ENCODE peak calls at places on chromosomes 5 and 9, in nine cellular contexts. X is IMR-90; E is epithelial cell of proximal tubule; V is CD4-positive, alpha-beta T cell; Q is A549; B is AG04450; S is B cell; Y is psoas muscle; F is RWPE1. Z is an unnamed sample.

GRCh38 chr9:126456802-126457547 is 130.3 kb downstream of the MVB12B start:
- DNase-seq in X (no peak), E (no peak), V (no peak), Q (no peak), B (no peak), S (no peak), Y (no peak), F (no peak), Z (no peak)

GRCh38 chr9:129693741-129694140 is 28.3 kb downstream of the PRRX2 start:
- DNase-seq in X (no peak), E (no peak), V (no peak), Q (no peak), B (no peak), S (no peak), Y (no peak), F (no peak), Z (no peak)

GRCh38 chr9:99353408-99353807 is 131.3 kb downstream of the SEC61B start:
- DNase-seq in X (peak), E (no peak), V (no peak), Q (no peak), B (peak), S (no peak), Y (peak), F (no peak), Z (no peak)

GRCh38 chr5:79986260-79986659 is 4.8 kb downstream of the MTX3 start:
- DNase-seq in X (no peak), E (no peak), V (no peak), Q (no peak), B (no peak), S (no peak), Y (no peak), F (no peak), Z (no peak)

GRCh38 chr9:1184146-1184545 is 134.0 kb downstream of the DMRT2 start:
- DNase-seq in X (no peak), E (no peak), V (no peak), Q (no peak), B (no peak), S (no peak), Y (no peak), F (no peak), Z (no peak)

GRCh38 chr5:36305571-36306326 is 4.0 kb upstream of the RANBP3L start:
- DNase-seq in X (peak), E (no peak), V (no peak), Q (peak), B (no peak), S (no peak), Y (peak), F (peak), Z (peak)

GRCh38 chr9:105458404-105458803 is 10.6 kb downstream of the FSD1L start:
- DNase-seq in X (no peak), E (no peak), V (no peak), Q (no peak), B (no peak), S (no peak), Y (no peak), F (no peak), Z (no peak)

GRCh38 chr5:84242286-84242685 is 142.4 kb downstream of the EDIL3 start:
- DNase-seq in X (peak), E (no peak), V (no peak), Q (peak), B (peak), S (no peak), Y (no peak), F (no peak), Z (no peak)

GRCh38 chr9:121217609-121218292 is 16.1 kb upstream of the RAB14 start:
- DNase-seq in X (peak), E (no peak), V (no peak), Q (no peak), B (no peak), S (no peak), Y (no peak), F (peak), Z (peak)

GRCh38 chr5:146345578-146346366 is 7.1 kb downstream of the POU4F3 start:
- DNase-seq in X (no peak), E (no peak), V (no peak), Q (no peak), B (no peak), S (no peak), Y (no peak), F (no peak), Z (no peak)

GRCh38 chr9:123445116-123445515 is 89.1 kb downstream of the CRB2 start:
- DNase-seq in X (no peak), E (no peak), V (no peak), Q (no peak), B (no peak), S (no peak), Y (no peak), F (no peak), Z (no peak)

GRCh38 chr9:131800885-131801284 is 61.0 kb upstream of the RAPGEF1 start:
- DNase-seq in X (no peak), E (no peak), V (no peak), Q (no peak), B (no peak), S (no peak), Y (no peak), F (no peak), Z (no peak)

GRCh38 chr9:12416736-12417135 is 276.4 kb upstream of the TYRP1 start:
- DNase-seq in X (no peak), E (no peak), V (no peak), Q (no peak), B (no peak), S (no peak), Y (no peak), F (no peak), Z (no peak)
- TF ChIP-seq CTCF in X (no peak), E (no peak), V (no peak), Q (no peak), B (no peak), S (no peak), Y (no peak), F (no peak), Z (no peak)

DNA sequence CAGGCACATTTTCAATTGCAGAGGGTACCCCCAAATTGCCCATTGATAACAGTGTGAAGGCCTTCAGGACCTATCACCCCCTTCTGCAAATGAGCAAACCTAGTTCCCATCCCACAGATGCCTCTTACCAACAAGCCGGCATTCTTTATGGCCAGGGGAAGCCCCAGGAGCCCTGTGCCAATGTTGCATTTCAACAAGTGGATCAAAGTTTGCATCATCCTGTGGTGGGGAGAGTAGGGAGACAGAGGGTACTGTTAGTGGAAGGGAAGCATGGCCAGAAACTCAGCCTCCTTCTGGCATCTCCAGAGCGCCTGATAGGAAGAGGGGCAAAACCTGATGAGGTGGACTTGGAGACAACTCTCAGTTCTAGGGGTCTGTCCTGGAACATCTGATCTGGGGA is 5.1 kb downstream of the SLC36A3 start:
- DNase-seq in X (no peak), E (no peak), V (no peak), Q (no peak), B (no peak), S (no peak), Y (no peak), F (no peak), Z (no peak)
- TF ChIP-seq CTCF in X (no peak), E (no peak), V (no peak), Q (no peak), B (no peak), S (no peak), Y (no peak), F (no peak), Z (no peak)

GRCh38 chr9:114049453-114050225 is 28.5 kb downstream of the AMBP start:
- DNase-seq in X (no peak), E (no peak), V (no peak), Q (no peak), B (no peak), S (no peak), Y (no peak), F (no peak), Z (no peak)

GRCh38 chr9:114048533-114049452 is 29.3 kb downstream of the AMBP start:
- DNase-seq in X (no peak), E (no peak), V (no peak), Q (no peak), B (no peak), S (no peak), Y (no peak), F (no peak), Z (no peak)

GRCh38 chr9:114046237-114046755 is 31.8 kb downstream of the AMBP start:
- DNase-seq in X (no peak), E (no peak), V (no peak), Q (no peak), B (no peak), S (no peak), Y (no peak), F (no peak), Z (no peak)

GRCh38 chr9:114046876-114047275 is 31.2 kb downstream of the AMBP start:
- DNase-seq in X (peak), E (no peak), V (no peak), Q (no peak), B (no peak), S (no peak), Y (no peak), F (no peak), Z (no peak)

DNA sequence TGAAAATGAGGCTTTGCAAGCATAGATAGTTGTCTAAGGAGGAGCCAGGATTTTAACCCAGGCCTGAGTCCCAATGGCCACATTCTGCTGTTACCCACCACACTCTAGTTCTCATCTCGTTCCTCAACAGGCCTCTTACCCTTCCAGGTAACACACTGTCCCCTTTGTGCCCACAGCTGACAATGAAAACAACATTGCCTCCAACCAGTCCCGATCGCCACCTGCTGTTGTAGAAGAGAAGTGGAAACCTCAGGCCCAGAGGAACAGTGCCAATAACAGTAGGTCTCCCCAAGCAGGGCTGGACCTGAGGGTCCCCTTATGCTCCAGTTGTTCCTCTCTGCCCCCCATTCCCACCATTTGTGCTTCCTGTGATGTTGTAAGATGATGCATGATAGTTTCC is 30.4 kb downstream of the AMBP start:
- DNase-seq in X (no peak), E (no peak), V (no peak), Q (peak), B (no peak), S (no peak), Y (no peak), F (no peak), Z (no peak)
- TF ChIP-seq CTCF in X (peak), E (peak), V (no peak), Q (no peak), B (peak), S (no peak), Y (no peak), F (no peak), Z (no peak)

DNA sequence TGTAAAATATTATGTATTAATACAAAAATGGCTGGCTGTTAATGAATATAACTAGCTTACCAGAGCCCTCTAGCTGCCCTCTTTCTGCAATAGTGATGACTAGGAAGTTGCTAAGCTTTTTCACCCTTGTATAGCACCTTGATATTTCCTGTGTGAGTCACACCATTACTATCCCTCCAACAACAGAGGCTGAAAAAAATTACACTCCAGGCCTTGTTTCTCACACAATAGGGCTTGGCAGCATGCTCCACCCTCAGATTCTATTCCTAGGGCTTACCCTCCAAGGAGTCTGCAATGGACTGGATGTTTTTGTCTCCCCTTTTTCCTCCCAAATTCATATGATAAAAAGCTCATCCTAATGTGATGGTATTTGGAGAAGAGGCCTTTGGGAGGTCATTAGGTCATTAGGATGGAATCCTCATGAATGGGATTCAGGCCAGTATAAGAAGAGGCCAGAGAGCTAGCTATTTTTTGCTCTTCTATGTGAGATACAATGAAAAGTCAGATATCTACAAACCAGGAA is 184.6 kb upstream of the MAP1B start:
- DNase-seq in X (peak), E (peak), V (no peak), Q (peak), B (no peak), S (no peak), Y (no peak), F (peak), Z (no peak)
- TF ChIP-seq CTCF in X (peak), E (peak), V (no peak), Q (peak), B (no peak), S (no peak), Y (no peak), F (no peak), Z (no peak)

GRCh38 chr5:160119142-160119904 is at the start of gene PWWP2A:
- DNase-seq in X (peak), E (peak), V (peak), Q (peak), B (peak), S (peak), Y (peak), F (peak), Z (peak)
- TF ChIP-seq CTCF in X (peak), E (no peak), V (no peak), Q (no peak), B (no peak), S (no peak), Y (peak), F (peak), Z (peak)

GRCh38 chr5:3237276-3237868 is 358.3 kb upstream of the IRX1 start:
- DNase-seq in X (no peak), E (no peak), V (no peak), Q (no peak), B (no peak), S (no peak), Y (no peak), F (no peak), Z (no peak)
- TF ChIP-seq CTCF in X (no peak), E (no peak), V (no peak), Q (no peak), B (no peak), S (no peak), Y (no peak), F (no peak), Z (no peak)

GRCh38 chr5:167554564-167555254 is 736.7 kb upstream of the WWC1 start:
- DNase-seq in X (no peak), E (no peak), V (no peak), Q (no peak), B (no peak), S (no peak), Y (no peak), F (no peak), Z (no peak)
- TF ChIP-seq CTCF in X (no peak), E (no peak), V (no peak), Q (no peak), B (no peak), S (no peak), Y (no peak), F (no peak), Z (no peak)

GRCh38 chr5:67063055-67063454 is 133.5 kb downstream of the CD180 start:
- DNase-seq in X (no peak), E (no peak), V (no peak), Q (no peak), B (no peak), S (no peak), Y (no peak), F (no peak), Z (no peak)

GRCh38 chr5:67063791-67064190 is 132.8 kb downstream of the CD180 start:
- DNase-seq in X (peak), E (no peak), V (no peak), Q (peak), B (peak), S (no peak), Y (no peak), F (peak), Z (no peak)

GRCh38 chr5:67059747-67060490 is 136.7 kb downstream of the CD180 start:
- DNase-seq in X (peak), E (no peak), V (no peak), Q (no peak), B (peak), S (no peak), Y (no peak), F (peak), Z (no peak)

GRCh38 chr5:67061511-67061910 is 135.1 kb downstream of the CD180 start:
- DNase-seq in X (no peak), E (no peak), V (no peak), Q (no peak), B (no peak), S (no peak), Y (no peak), F (peak), Z (no peak)

GRCh38 chr5:67058998-67059746 is 137.4 kb downstream of the CD180 start:
- DNase-seq in X (no peak), E (no peak), V (no peak), Q (no peak), B (no peak), S (no peak), Y (no peak), F (no peak), Z (no peak)
- TF ChIP-seq CTCF in X (no peak), E (no peak), V (no peak), Q (no peak), B (no peak), S (no peak), Y (no peak), F (no peak), Z (no peak)

DNA sequence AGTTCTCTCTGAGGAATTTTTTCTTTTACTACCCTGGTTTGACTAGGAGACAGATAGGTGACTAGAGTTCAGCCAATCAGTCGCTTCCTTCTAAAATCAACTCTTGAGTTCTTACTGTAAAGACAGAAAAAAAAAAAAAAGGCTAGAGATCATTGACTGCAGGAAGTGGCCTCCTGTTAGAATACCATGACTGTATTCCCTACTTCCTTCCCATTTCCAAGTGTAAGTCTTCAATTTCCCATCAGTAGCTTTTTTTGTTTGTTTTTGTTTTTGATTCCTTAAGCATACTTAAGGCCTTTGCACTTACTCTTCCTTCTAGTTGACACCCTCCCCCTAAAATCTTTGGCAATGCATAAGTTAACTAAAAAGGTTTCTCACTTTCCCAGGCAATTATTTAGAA is 154.3 kb downstream of the HMHB1 start:
- DNase-seq in X (no peak), E (no peak), V (no peak), Q (no peak), B (no peak), S (no peak), Y (no peak), F (no peak), Z (no peak)
- TF ChIP-seq CTCF in X (no peak), E (no peak), V (no peak), Q (no peak), B (no peak), S (no peak), Y (no peak), F (no peak), Z (no peak)

Z was measured in GM10248.